ENCODE peak calls at places on chromosomes 12 and 14, in five cellular contexts. C, W, R, X and Y are unnamed samples.

GRCh38 chr12:55935742-55936151 is 4.8 kb downstream of the DGKA start:
- DNase-seq in C (no peak), W (no peak), R (no peak), X (peak), Y (no peak)

GRCh38 chr12:132218915-132219314 is 74.7 kb downstream of the NOC4L start:
- DNase-seq in C (no peak), W (no peak), R (no peak), X (peak), Y (no peak)

GRCh38 chr14:101010293-101010692 is 106.8 kb upstream of the RTL1 start:
- DNase-seq in C (no peak), W (no peak), R (no peak), X (no peak), Y (no peak)

GRCh38 chr12:119949145-119949544 is 39.9 kb upstream of the BICDL1 start:
- DNase-seq in C (no peak), W (no peak), R (no peak), X (no peak), Y (no peak)

GRCh38 chr12:117213295-117213808 is 23.1 kb upstream of the FBXO21 start:
- DNase-seq in C (no peak), W (no peak), R (no peak), X (no peak), Y (no peak)

GRCh38 chr12:59396941-59397340 is 198.9 kb upstream of the SLC16A7 start:
- DNase-seq in C (no peak), W (no peak), R (no peak), X (no peak), Y (no peak)

GRCh38 chr14:69481815-69482568 is 2.5 kb upstream of the PLEKHD1 start:
- DNase-seq in C (no peak), W (no peak), R (no peak), X (no peak), Y (no peak)

GRCh38 chr12:12600659-12601058 is 11.0 kb upstream of the CREBL2 start:
- DNase-seq in C (no peak), W (no peak), R (no peak), X (no peak), Y (no peak)

GRCh38 chr14:53663709-53664108 is 292.9 kb downstream of the BMP4 start:
- DNase-seq in C (peak), W (no peak), R (no peak), X (peak), Y (no peak)

GRCh38 chr12:26176725-26177124 is 18.6 kb upstream of the SSPN start:
- DNase-seq in C (no peak), W (no peak), R (no peak), X (no peak), Y (no peak)

GRCh38 chr14:55073856-55074255 is 22.4 kb downstream of the MAPK1IP1L start:
- DNase-seq in C (no peak), W (no peak), R (no peak), X (no peak), Y (no peak)

GRCh38 chr14:77023001-77023996 is 5.2 kb downstream of the IRF2BPL start:
- DNase-seq in C (no peak), W (peak), R (no peak), X (peak), Y (peak)

GRCh38 chr12:104207416-104207941 is 8.1 kb upstream of the TXNRD1 start:
- DNase-seq in C (no peak), W (no peak), R (no peak), X (no peak), Y (no peak)

GRCh38 chr14:67564236-67564635 is 31.1 kb downstream of the PLEKHH1 start:
- DNase-seq in C (no peak), W (no peak), R (peak), X (no peak), Y (no peak)

GRCh38 chr14:45261209-45261608 is 8.2 kb upstream of the MIS18BP1 start:
- DNase-seq in C (no peak), W (no peak), R (no peak), X (no peak), Y (no peak)

GRCh38 chr14:93274055-93274806 is 58.6 kb downstream of the BTBD7 start:
- DNase-seq in C (no peak), W (no peak), R (no peak), X (no peak), Y (no peak)

GRCh38 chr12:91813701-91814100 is 331.9 kb downstream of the BTG1 start:
- DNase-seq in C (no peak), W (no peak), R (no peak), X (no peak), Y (no peak)

GRCh38 chr12:12715459-12716150 is 1.6 kb upstream of the CDKN1B start:
- DNase-seq in C (no peak), W (no peak), R (no peak), X (no peak), Y (no peak)

GRCh38 chr12:31562594-31563328 is 28.2 kb downstream of the DENND5B start:
- DNase-seq in C (no peak), W (no peak), R (no peak), X (no peak), Y (no peak)

GRCh38 chr14:75084513-75084912 is 15.1 kb downstream of the ZC2HC1C start:
- DNase-seq in C (no peak), W (no peak), R (no peak), X (no peak), Y (no peak)

GRCh38 chr12:108591267-108591980 is 6.5 kb downstream of the TMEM119 start:
- DNase-seq in C (no peak), W (no peak), R (no peak), X (no peak), Y (no peak)

GRCh38 chr14:58298477-58298879 is at the start of gene ARID4A:
- DNase-seq in C (peak), W (peak), R (peak), X (no peak), Y (peak)

DNA sequence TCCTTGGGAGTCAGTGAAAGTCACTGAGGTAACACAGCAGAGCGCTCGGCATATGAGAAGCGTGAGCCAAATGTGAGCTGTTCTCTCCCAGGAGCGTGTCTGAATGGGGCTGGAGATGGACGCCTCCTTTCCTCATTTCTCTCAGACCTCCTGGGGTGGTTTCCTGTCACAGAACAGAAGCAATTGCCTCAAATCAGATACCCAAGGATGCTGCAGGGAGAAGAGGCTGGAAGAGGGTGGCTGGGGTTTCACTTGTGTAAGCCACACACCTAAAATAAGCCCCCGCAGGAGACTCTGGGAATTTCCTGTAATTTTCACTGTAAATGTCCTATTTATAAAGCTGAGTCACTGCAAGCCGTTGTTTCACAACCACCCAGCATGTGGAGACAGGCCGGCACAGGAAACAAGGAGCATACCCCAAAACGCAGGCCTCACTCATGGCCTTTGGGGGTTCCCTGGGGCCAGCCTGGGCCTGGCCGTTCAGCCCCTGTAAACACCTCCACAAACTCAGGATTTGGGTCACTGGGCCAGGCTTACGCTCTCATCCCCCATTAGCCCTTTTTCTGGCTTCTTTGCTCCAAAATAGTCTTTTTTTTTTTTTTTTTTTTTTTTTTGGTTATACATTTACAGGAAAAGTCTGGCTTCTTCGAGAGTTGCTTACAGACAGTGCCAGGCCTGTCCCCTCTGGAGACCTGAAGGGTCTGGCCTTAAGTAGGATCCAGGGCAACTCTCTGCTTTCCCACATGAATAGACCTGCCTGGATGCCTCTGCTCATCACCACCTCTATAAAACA is 55.3 kb downstream of the VCPKMT start:
- DNase-seq in C (peak), W (no peak), R (peak), X (peak), Y (no peak)
- TF ChIP-seq CTCF in C (no peak), W (no peak), R (peak), X (no peak), Y (no peak)

GRCh38 chr12:44873898-44874297 is 2.2 kb downstream of the NELL2 start:
- DNase-seq in C (no peak), W (no peak), R (no peak), X (peak), Y (no peak)
- TF ChIP-seq CTCF in C (peak), W (peak), R (no peak), X (peak), Y (peak)

GRCh38 chr12:67391656-67392055 is 122.5 kb downstream of the CAND1 start:
- DNase-seq in C (no peak), W (no peak), R (no peak), X (no peak), Y (no peak)
- TF ChIP-seq CTCF in C (no peak), W (no peak), R (no peak), X (no peak), Y (no peak)

GRCh38 chr12:122946690-122947271 is 19.5 kb downstream of the ABCB9 start:
- DNase-seq in C (peak), W (no peak), R (peak), X (no peak), Y (no peak)
- TF ChIP-seq CTCF in C (no peak), W (no peak), R (peak), X (peak), Y (no peak)

GRCh38 chr14:60265163-60265562 is 16.1 kb downstream of the PPM1A start:
- DNase-seq in C (no peak), W (no peak), R (no peak), X (no peak), Y (no peak)

GRCh38 chr14:60272177-60272576 is 23.2 kb downstream of the PPM1A start:
- DNase-seq in C (no peak), W (no peak), R (no peak), X (no peak), Y (no peak)

DNA sequence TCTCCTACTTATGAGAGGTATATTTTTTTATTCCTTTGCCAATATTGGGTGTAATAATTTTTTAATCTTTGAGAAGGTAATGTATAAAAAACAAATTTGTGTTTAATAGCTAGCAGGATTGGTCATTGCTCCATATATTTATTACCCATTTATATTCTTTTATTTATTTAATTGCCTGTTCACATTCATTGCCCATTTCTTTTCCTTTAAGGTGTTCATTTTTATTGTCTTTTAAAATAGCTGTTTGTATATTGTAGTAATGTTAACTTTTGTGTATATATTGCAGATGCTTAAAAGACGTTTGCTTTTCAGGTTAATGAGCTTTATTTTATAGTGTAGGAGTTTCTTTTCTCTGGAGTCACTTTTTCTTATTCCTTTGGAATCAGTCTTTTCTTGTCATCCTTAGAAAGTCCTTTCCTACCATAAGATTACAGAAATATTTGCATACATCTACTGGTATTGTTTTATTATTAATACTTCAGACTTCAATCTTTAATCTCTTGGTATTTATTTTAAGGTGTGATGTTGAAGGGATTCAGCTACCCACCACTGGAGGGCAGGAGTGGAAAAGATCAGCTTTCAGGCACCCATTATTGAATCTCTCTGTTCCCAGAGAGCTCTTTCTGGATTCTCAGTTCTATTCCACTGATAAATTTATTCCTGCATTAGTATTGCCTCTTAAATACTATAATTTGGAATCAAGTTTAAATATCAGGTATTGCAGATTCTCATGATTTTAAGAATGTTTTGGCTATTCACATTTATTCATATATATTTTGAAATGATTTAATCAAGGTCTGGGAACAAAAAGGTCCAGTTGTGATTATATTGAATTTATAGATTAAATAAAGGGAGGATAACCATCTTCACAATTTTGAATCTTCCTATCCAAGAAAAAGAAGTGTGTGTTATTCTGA is 17.3 kb downstream of the PPM1A start:
- DNase-seq in C (no peak), W (no peak), R (no peak), X (peak), Y (no peak)
- TF ChIP-seq CTCF in C (no peak), W (peak), R (no peak), X (peak), Y (peak)

GRCh38 chr12:106709068-106709511 is 65.4 kb upstream of the RIC8B start:
- DNase-seq in C (no peak), W (no peak), R (no peak), X (peak), Y (no peak)
- TF ChIP-seq CTCF in C (no peak), W (no peak), R (no peak), X (no peak), Y (no peak)